ENCODE peak calls at places on chromosomes 12 and 14, in five cellular contexts. V, M, N, S and U are unnamed samples.

GRCh38 chr14:32417956-32418552 is 89.0 kb downstream of the AKAP6 start:
- DNase-seq in V (no peak), M (no peak), N (peak; percentile 63), S (no peak), U (no peak)

GRCh38 chr14:95507701-95508103 is 8.7 kb downstream of the SYNE3 start:
- DNase-seq in V (no peak), M (no peak), N (no peak), S (peak; percentile 19), U (peak; percentile 76)

GRCh38 chr12:116689586-116689985 is 48.3 kb downstream of the SPRING1 start:
- DNase-seq in V (no peak), M (no peak), N (no peak), S (no peak), U (peak; percentile 24)

GRCh38 chr14:104283197-104284106 is 145.1 kb downstream of the KIF26A start:
- DNase-seq in V (peak; percentile 53), M (no peak), N (no peak), S (no peak), U (peak; percentile 46)

GRCh38 chr14:73787760-73788508 is 63.7 kb upstream of the PTGR2 start:
- DNase-seq in V (no peak), M (no peak), N (no peak), S (no peak), U (no peak)

GRCh38 chr14:55221186-55221585 is 29.8 kb upstream of the DLGAP5 start:
- DNase-seq in V (no peak), M (no peak), N (no peak), S (no peak), U (no peak)

GRCh38 chr12:89392401-89392800 is 40.1 kb upstream of the DUSP6 start:
- DNase-seq in V (no peak), M (no peak), N (no peak), S (no peak), U (no peak)

GRCh38 chr12:30989754-30990153 is 63.2 kb downstream of the TSPAN11 start:
- DNase-seq in V (peak; percentile 92), M (no peak), N (peak; percentile 22), S (no peak), U (no peak)

GRCh38 chr12:109460538-109460937 is 16.6 kb downstream of the KCTD10 start:
- DNase-seq in V (peak; percentile 38), M (no peak), N (no peak), S (no peak), U (no peak)

GRCh38 chr14:58732387-58732786 is 94.6 kb downstream of the DACT1 start:
- DNase-seq in V (no peak), M (no peak), N (no peak), S (no peak), U (no peak)

GRCh38 chr12:1171657-1172056 is 180.6 kb downstream of the ERC1 start:
- DNase-seq in V (no peak), M (no peak), N (peak; percentile 54), S (no peak), U (no peak)

GRCh38 chr14:55142466-55142865 is 13.4 kb downstream of the LGALS3 start:
- DNase-seq in V (no peak), M (no peak), N (no peak), S (no peak), U (no peak)

GRCh38 chr14:51069065-51069464 is 25.8 kb downstream of the TRIM9 start:
- DNase-seq in V (no peak), M (no peak), N (no peak), S (no peak), U (no peak)

GRCh38 chr12:68290126-68290525 is 36.7 kb upstream of the IL22 start:
- DNase-seq in V (no peak), M (no peak), N (no peak), S (peak; percentile 43), U (no peak)

GRCh38 chr14:77303417-77304156 is 17.1 kb downstream of the POMT2 start:
- DNase-seq in V (no peak), M (peak; percentile 20), N (peak; percentile 53), S (no peak), U (no peak)

GRCh38 chr12:19506497-19506896 is 67.2 kb downstream of the AEBP2 start:
- DNase-seq in V (no peak), M (no peak), N (no peak), S (no peak), U (no peak)

GRCh38 chr12:67096533-67097318 is 172.4 kb upstream of the CAND1 start:
- DNase-seq in V (no peak), M (no peak), N (no peak), S (no peak), U (no peak)

GRCh38 chr14:57060276-57060956 is 208.3 kb downstream of the EXOC5 start:
- DNase-seq in V (no peak), M (no peak), N (no peak), S (no peak), U (no peak)

GRCh38 chr12:4369548-4369947 is 10.0 kb downstream of the FGF23 start:
- DNase-seq in V (no peak), M (no peak), N (no peak), S (no peak), U (no peak)

GRCh38 chr12:53336137-53336785 is at the start of gene SP7:
- DNase-seq in V (peak; percentile 63), M (no peak), N (no peak), S (no peak), U (no peak)

GRCh38 chr14:41749425-41749824 is 142.7 kb downstream of the LRFN5 start:
- DNase-seq in V (no peak), M (no peak), N (no peak), S (peak; percentile 36), U (no peak)
- H3K4me3 ChIP-seq in V (no peak overlapping the region), M (peak overlapping the region; percentile 48), N (no peak overlapping the region), S (peak overlapping the region; percentile 43), U (peak overlapping the region; percentile 38)

GRCh38 chr12:122203301-122203967 is at the start of gene B3GNT4:
- DNase-seq in V (peak; percentile 95), M (peak; percentile 67), N (peak; percentile 82), S (peak; percentile 61), U (peak; percentile 83)

GRCh38 chr12:122206111-122206881 is 2.8 kb downstream of the B3GNT4 start:
- DNase-seq in V (peak; percentile 54), M (no peak), N (no peak), S (no peak), U (peak; percentile 66)

GRCh38 chr12:122205590-122205925 is 2.0 kb downstream of the B3GNT4 start:
- DNase-seq in V (peak; percentile 46), M (no peak), N (no peak), S (no peak), U (no peak)

GRCh38 chr12:122204829-122205589 is 1.5 kb downstream of the B3GNT4 start:
- DNase-seq in V (peak; percentile 35), M (no peak), N (no peak), S (no peak), U (peak; percentile 64)

GRCh38 chr12:122203968-122204828 is 689 bp downstream of the B3GNT4 start:
- DNase-seq in V (peak; percentile 79), M (no peak), N (no peak), S (no peak), U (no peak)
- H3K4me3 ChIP-seq in V (peak overlapping the region; percentile 56), M (peak overlapping the region; percentile 61), N (no peak overlapping the region), S (peak overlapping the region; percentile 28), U (peak overlapping the region; percentile 63)

DNA sequence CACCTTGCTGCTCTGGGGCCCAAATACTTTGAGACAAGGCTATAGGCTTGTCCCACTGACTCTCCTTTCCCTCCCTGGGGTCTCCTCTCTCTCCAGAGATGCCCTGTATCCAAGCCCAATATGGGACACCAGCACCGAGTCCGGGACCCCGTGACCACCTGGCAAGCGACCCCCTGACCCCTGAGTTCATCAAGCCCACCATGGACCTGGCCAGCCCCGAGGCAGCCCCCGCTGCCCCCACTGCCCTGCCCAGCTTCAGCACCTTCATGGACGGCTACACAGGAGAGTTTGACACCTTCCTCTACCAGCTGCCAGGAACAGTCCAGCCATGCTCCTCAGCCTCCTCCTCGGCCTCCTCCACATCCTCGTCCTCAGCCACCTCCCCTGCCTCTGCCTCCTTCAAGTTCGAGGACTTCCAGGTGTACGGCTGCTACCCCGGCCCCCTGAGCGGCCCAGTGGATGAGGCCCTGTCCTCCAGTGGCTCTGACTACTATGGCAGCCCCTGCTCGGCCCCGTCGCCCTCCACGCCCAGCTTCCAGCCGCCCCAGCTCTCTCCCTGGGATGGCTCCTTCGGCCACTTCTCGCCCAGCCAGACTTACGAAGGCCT is 3.1 kb downstream of the NR4A1 start:
- DNase-seq in V (peak; percentile 37), M (no peak), N (no peak), S (no peak), U (no peak)
- H3K4me3 ChIP-seq in V (no peak overlapping the region), M (no peak overlapping the region), N (no peak overlapping the region), S (no peak overlapping the region), U (peak overlapping the region; percentile 74)

DNA sequence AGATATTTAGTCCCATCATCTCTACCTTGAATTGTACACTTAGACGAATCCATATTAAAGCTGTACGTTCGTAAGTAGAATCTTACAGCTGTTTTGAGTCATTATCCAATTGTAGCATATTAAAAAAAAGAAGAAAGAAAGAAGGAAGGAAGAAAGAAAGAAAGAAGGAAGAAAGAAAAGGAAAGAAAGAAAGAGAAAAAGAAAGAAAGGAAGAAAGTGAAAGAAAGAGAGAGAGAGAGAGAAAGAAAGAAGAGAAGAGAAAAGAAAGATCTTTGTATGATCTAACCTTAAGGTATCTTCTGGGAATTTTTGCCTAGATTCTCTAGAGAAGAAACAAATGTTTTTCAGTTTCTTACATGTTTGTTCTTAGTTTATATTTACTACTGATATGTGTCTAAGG is 2.5 kb downstream of the DCN start:
- DNase-seq in V (no peak), M (no peak), N (no peak), S (no peak), U (no peak)
- H3K4me3 ChIP-seq in V (no peak overlapping the region), M (no peak overlapping the region), N (no peak overlapping the region), S (no peak overlapping the region), U (peak overlapping the region; percentile 43)

GRCh38 chr12:45434094-45434493 is 218.2 kb downstream of the ANO6 start:
- DNase-seq in V (no peak), M (no peak), N (no peak), S (no peak), U (no peak)
- H3K4me3 ChIP-seq in V (no peak overlapping the region), M (no peak overlapping the region), N (no peak overlapping the region), S (no peak overlapping the region), U (no peak overlapping the region)

GRCh38 chr14:92458136-92458958 is 55.2 kb upstream of the RIN3 start:
- DNase-seq in V (no peak), M (no peak), N (no peak), S (no peak), U (no peak)
- H3K4me3 ChIP-seq in V (no peak overlapping the region), M (no peak overlapping the region), N (no peak overlapping the region), S (no peak overlapping the region), U (no peak overlapping the region)